ENCODE peak calls at places on chromosomes 5 and 9, in nine cellular contexts. B is myocyte; L is stimulated activated CD8-positive, alpha-beta memory T cell treated with anti-CD3 and anti-CD28 coated beads, Interleukin-4, amount 100 ng/mL, for 4 hours; M is mesenteric fat pad; K is AG09309; H is foreskin fibroblast; W is activated gamma-delta T cell treated with Interleukin-2 at 50 U/mL for 16 hours; N is ACHN; E is NT2/D1. X is an unnamed sample.

GRCh38 chr5:151023651-151024050 is 3.3 kb downstream of the GPX3 start:
- DNase-seq in B (peak), L (no peak), M (no peak), K (no peak), H (no peak), W (no peak), N (no peak), E (no peak), X (no peak)

GRCh38 chr9:118570076-118570475 is 799.2 kb downstream of the BRINP1 start:
- DNase-seq in B (no peak), L (no peak), M (no peak), K (no peak), H (no peak), W (no peak), N (no peak), E (no peak), X (no peak)

GRCh38 chr9:133403766-133404439 is 13.9 kb downstream of the REXO4 start:
- DNase-seq in B (no peak), L (peak), M (no peak), K (no peak), H (no peak), W (peak), N (peak), E (peak), X (no peak)

GRCh38 chr9:93576296-93577044 is at the start of gene PHF2:
- DNase-seq in B (peak), L (no peak), M (peak), K (no peak), H (no peak), W (no peak), N (peak), E (no peak), X (no peak)

GRCh38 chr9:370081-370480 is 155.4 kb downstream of the DOCK8 start:
- DNase-seq in B (peak), L (no peak), M (no peak), K (no peak), H (no peak), W (no peak), N (no peak), E (no peak), X (no peak)

GRCh38 chr9:87816041-87816440 is 66.6 kb upstream of the SPATA31E1 start:
- DNase-seq in B (peak), L (no peak), M (no peak), K (no peak), H (peak), W (no peak), N (no peak), E (no peak), X (no peak)

GRCh38 chr5:128480158-128480557 is 57.9 kb downstream of the FBN2 start:
- DNase-seq in B (no peak), L (no peak), M (no peak), K (no peak), H (no peak), W (no peak), N (no peak), E (no peak), X (no peak)

GRCh38 chr5:159073030-159073429 is 26.7 kb downstream of the EBF1 start:
- DNase-seq in B (peak), L (no peak), M (no peak), K (no peak), H (no peak), W (no peak), N (no peak), E (no peak), X (no peak)

GRCh38 chr9:3435732-3436131 is 90.1 kb downstream of the RFX3 start:
- DNase-seq in B (peak), L (no peak), M (no peak), K (no peak), H (no peak), W (no peak), N (no peak), E (no peak), X (no peak)

GRCh38 chr5:172620506-172620905 is 20.6 kb upstream of the NEURL1B start:
- DNase-seq in B (no peak), L (no peak), M (peak), K (no peak), H (no peak), W (no peak), N (no peak), E (no peak), X (no peak)

GRCh38 chr5:139985290-139985689 is 57.8 kb downstream of the NRG2 start:
- DNase-seq in B (no peak), L (no peak), M (no peak), K (no peak), H (peak), W (no peak), N (no peak), E (no peak), X (no peak)

GRCh38 chr5:651296-652022 is 39.3 kb downstream of the CEP72 start:
- DNase-seq in B (no peak), L (no peak), M (no peak), K (no peak), H (no peak), W (no peak), N (no peak), E (no peak), X (no peak)

GRCh38 chr5:54093861-54094260 is 216.5 kb downstream of the ARL15 start:
- DNase-seq in B (no peak), L (no peak), M (no peak), K (no peak), H (no peak), W (no peak), N (no peak), E (no peak), X (no peak)

GRCh38 chr9:126671381-126671831 is 57.7 kb downstream of the LMX1B start:
- DNase-seq in B (no peak), L (no peak), M (no peak), K (no peak), H (no peak), W (no peak), N (no peak), E (no peak), X (no peak)

GRCh38 chr9:119698535-119698934 is 329.3 kb upstream of the BRINP1 start:
- DNase-seq in B (no peak), L (no peak), M (no peak), K (no peak), H (no peak), W (no peak), N (no peak), E (no peak), X (no peak)

GRCh38 chr9:115925424-115925823 is 228.2 kb upstream of the PAPPA start:
- DNase-seq in B (no peak), L (no peak), M (no peak), K (no peak), H (no peak), W (no peak), N (no peak), E (no peak), X (no peak)

GRCh38 chr5:134592141-134592746 is 40.4 kb downstream of the SAR1B start:
- DNase-seq in B (peak), L (no peak), M (peak), K (no peak), H (no peak), W (no peak), N (no peak), E (peak), X (no peak)

GRCh38 chr9:33434317-33435105 is 12.9 kb downstream of the AQP3 start:
- DNase-seq in B (no peak), L (no peak), M (no peak), K (no peak), H (no peak), W (no peak), N (no peak), E (no peak), X (no peak)

GRCh38 chr5:143108498-143109128 is 294.9 kb downstream of the NR3C1 start:
- DNase-seq in B (no peak), L (no peak), M (no peak), K (no peak), H (no peak), W (no peak), N (no peak), E (no peak), X (peak)

GRCh38 chr9:124008855-124009834 is 2.4 kb upstream of the LHX2 start:
- DNase-seq in B (no peak), L (no peak), M (no peak), K (no peak), H (no peak), W (no peak), N (no peak), E (no peak), X (no peak)

GRCh38 chr5:32274548-32275420 is 38.0 kb downstream of the MTMR12 start:
- DNase-seq in B (no peak), L (no peak), M (no peak), K (no peak), H (peak), W (no peak), N (no peak), E (no peak), X (no peak)

GRCh38 chr5:154271936-154272514 is 81.5 kb downstream of the GALNT10 start:
- DNase-seq in B (no peak), L (no peak), M (no peak), K (no peak), H (no peak), W (no peak), N (no peak), E (no peak), X (no peak)

GRCh38 chr9:130299785-130300615 is 34.4 kb downstream of the HMCN2 start:
- DNase-seq in B (no peak), L (no peak), M (no peak), K (no peak), H (peak), W (no peak), N (no peak), E (no peak), X (no peak)

GRCh38 chr5:167725741-167726140 is 565.7 kb upstream of the WWC1 start:
- DNase-seq in B (no peak), L (no peak), M (no peak), K (no peak), H (no peak), W (no peak), N (no peak), E (no peak), X (no peak)

GRCh38 chr5:8585230-8586018 is 716.5 kb downstream of the MTRR start:
- DNase-seq in B (no peak), L (no peak), M (no peak), K (no peak), H (no peak), W (no peak), N (no peak), E (no peak), X (no peak)

GRCh38 chr5:158731014-158731413 is 368.7 kb downstream of the EBF1 start:
- DNase-seq in B (no peak), L (no peak), M (no peak), K (no peak), H (no peak), W (no peak), N (no peak), E (no peak), X (no peak)

GRCh38 chr5:31811210-31811609 is 172.3 kb downstream of the PDZD2 start:
- DNase-seq in B (peak), L (no peak), M (no peak), K (peak), H (peak), W (no peak), N (peak), E (no peak), X (peak)

GRCh38 chr9:38178282-38178681 is 109.3 kb upstream of the SHB start:
- DNase-seq in B (no peak), L (no peak), M (no peak), K (no peak), H (no peak), W (no peak), N (peak), E (no peak), X (no peak)

GRCh38 chr5:151745071-151745705 is 13.2 kb downstream of the ATOX1 start:
- DNase-seq in B (peak), L (peak), M (no peak), K (peak), H (peak), W (peak), N (peak), E (no peak), X (peak)

GRCh38 chr5:102910240-102911226 is 155.4 kb downstream of the PAM start:
- DNase-seq in B (no peak), L (no peak), M (no peak), K (peak), H (peak), W (no peak), N (peak), E (no peak), X (peak)

GRCh38 chr5:23482642-23483041 is 24.8 kb upstream of the PRDM9 start:
- DNase-seq in B (no peak), L (no peak), M (no peak), K (no peak), H (no peak), W (no peak), N (no peak), E (no peak), X (no peak)

GRCh38 chr9:13480688-13481087 is 201.2 kb upstream of the MPDZ start:
- DNase-seq in B (no peak), L (no peak), M (no peak), K (no peak), H (peak), W (no peak), N (no peak), E (no peak), X (no peak)

GRCh38 chr9:134556531-134557068 is 85.0 kb upstream of the COL5A1 start:
- DNase-seq in B (no peak), L (no peak), M (peak), K (no peak), H (peak), W (no peak), N (no peak), E (no peak), X (no peak)

GRCh38 chr5:131609774-131610173 is 25.3 kb downstream of the RAPGEF6 start:
- DNase-seq in B (no peak), L (no peak), M (no peak), K (no peak), H (no peak), W (no peak), N (no peak), E (no peak), X (no peak)

GRCh38 chr9:11457809-11458785 is 845.3 kb upstream of the PTPRD start:
- DNase-seq in B (peak), L (no peak), M (no peak), K (no peak), H (no peak), W (no peak), N (no peak), E (no peak), X (no peak)

GRCh38 chr9:121153642-121154041 is 48.0 kb downstream of the RAB14 start:
- DNase-seq in B (peak), L (no peak), M (no peak), K (no peak), H (no peak), W (no peak), N (no peak), E (no peak), X (no peak)

GRCh38 chr9:101427337-101427736 is 8.2 kb downstream of the ALDOB start:
- DNase-seq in B (no peak), L (no peak), M (no peak), K (no peak), H (no peak), W (no peak), N (no peak), E (no peak), X (no peak)

GRCh38 chr5:74056789-74057164 is 430.8 kb downstream of the ARHGEF28 start:
- DNase-seq in B (no peak), L (no peak), M (no peak), K (no peak), H (no peak), W (no peak), N (peak), E (no peak), X (no peak)

GRCh38 chr9:129283705-129284606 is 105.9 kb upstream of the IER5L start:
- DNase-seq in B (no peak), L (no peak), M (peak), K (no peak), H (no peak), W (no peak), N (no peak), E (no peak), X (no peak)

X was measured in Caki2.